ENCODE peak calls at places on chromosomes 11 and 22, in four cellular contexts. A is colonic mucosa, U is neural progenitor cell, E is thoracic aorta. M is an unnamed sample. For H3K4me1, the result is how much of the 10 kb centered on the place peaks cover.

GRCh38 chr22:46914916-46915894 is 152.8 kb downstream of the TBC1D22A start:
- DNase-seq in E (no peak), A (peak), U (no peak), M (no peak)

GRCh38 chr11:70501933-70502540 is 103.7 kb downstream of the CTTN start:
- DNase-seq in U (no peak), E (no peak), A (no peak), M (no peak)

GRCh38 chr22:36998620-36999351 is 20.5 kb downstream of the TST start:
- DNase-seq in A (no peak), U (no peak), E (no peak), M (no peak)

GRCh38 chr11:17603056-17603825 is 56.2 kb downstream of the OTOG start:
- DNase-seq in A (peak), E (no peak), U (no peak), M (no peak)

GRCh38 chr22:20238567-20239062 is 29.5 kb downstream of the RTN4R start:
- DNase-seq in E (no peak), U (peak), A (peak), M (no peak)

GRCh38 chr22:47918276-47918928 is 1156.0 kb downstream of the TBC1D22A start:
- DNase-seq in E (no peak), A (no peak), U (no peak), M (no peak)

GRCh38 chr11:127640822-127641485 is 640.4 kb upstream of the KIRREL3 start:
- DNase-seq in E (no peak), A (no peak), U (no peak), M (no peak)

GRCh38 chr22:42717197-42717967 is 3.3 kb downstream of the A4GALT start:
- DNase-seq in E (no peak), A (no peak), U (no peak), M (no peak)

GRCh38 chr11:67583319-67584204 is at the start of gene GSTP1:
- DNase-seq in U (peak), A (peak), E (peak), M (peak)

GRCh38 chr11:128407962-128408361 is 179.4 kb downstream of the ETS1 start:
- DNase-seq in U (no peak), A (no peak), E (no peak), M (no peak)

GRCh38 chr22:23063539-23064380 is 6.6 kb upstream of the GNAZ start:
- DNase-seq in E (no peak), A (peak), U (no peak), M (no peak)

GRCh38 chr11:61273151-61274078 is 21.7 kb downstream of the VWCE start:
- DNase-seq in E (no peak), U (no peak), A (peak), M (no peak)

GRCh38 chr11:36130401-36130800 is 158.8 kb downstream of the COMMD9 start:
- DNase-seq in E (no peak), A (no peak), U (no peak), M (no peak)

GRCh38 chr11:130202009-130202817 is 42.6 kb downstream of the ST14 start:
- DNase-seq in E (no peak), U (no peak), A (no peak), M (no peak)

GRCh38 chr22:27654536-27655445 is 146.8 kb downstream of the MN1 start:
- DNase-seq in U (peak), E (no peak), A (no peak), M (no peak)

GRCh38 chr11:74522776-74523175 is 29.3 kb upstream of the LIPT2 start:
- DNase-seq in A (no peak), E (no peak), U (no peak), M (no peak)

GRCh38 chr11:66567787-66568123 is 651 bp downstream of the CTSF start:
- DNase-seq in A (no peak), E (no peak), U (no peak), M (no peak)

GRCh38 chr11:4610258-4610935 is 2.4 kb upstream of the TRIM68 start:
- DNase-seq in U (no peak), A (no peak), E (no peak), M (no peak)

GRCh38 chr22:24975813-24976341 is 23.4 kb downstream of the KIAA1671 start:
- DNase-seq in E (no peak), U (peak), A (no peak), M (peak)

GRCh38 chr11:121630041-121630440 is 177.3 kb upstream of the SORL1-AS1 start:
- DNase-seq in A (no peak), U (no peak), E (no peak), M (no peak)

GRCh38 chr11:91209751-91210150 is 986.9 kb upstream of the CHORDC1 start:
- DNase-seq in E (no peak), A (no peak), U (no peak), M (no peak)

GRCh38 chr11:96014234-96014633 is 90.3 kb upstream of the MTMR2 start:
- DNase-seq in E (no peak), A (no peak), U (no peak), M (no peak)

GRCh38 chr11:34198523-34198922 is 93.1 kb downstream of the NAT10 start:
- DNase-seq in U (no peak), A (no peak), E (no peak), M (no peak)

GRCh38 chr11:61749607-61750217 is 2.7 kb upstream of the MYRF start:
- DNase-seq in E (no peak), U (peak), A (no peak), M (peak)

GRCh38 chr11:2933376-2934056 is 4.3 kb upstream of the PHLDA2 start:
- DNase-seq in E (peak), A (peak), U (no peak), M (no peak)

GRCh38 chr11:67563354-67564114 is 20.1 kb upstream of the GSTP1 start:
- DNase-seq in A (peak), U (no peak), E (peak), M (peak)

GRCh38 chr22:46590334-46590733 is 29.9 kb upstream of the GRAMD4 start:
- DNase-seq in U (peak), A (no peak), E (no peak), M (peak)

DNA sequence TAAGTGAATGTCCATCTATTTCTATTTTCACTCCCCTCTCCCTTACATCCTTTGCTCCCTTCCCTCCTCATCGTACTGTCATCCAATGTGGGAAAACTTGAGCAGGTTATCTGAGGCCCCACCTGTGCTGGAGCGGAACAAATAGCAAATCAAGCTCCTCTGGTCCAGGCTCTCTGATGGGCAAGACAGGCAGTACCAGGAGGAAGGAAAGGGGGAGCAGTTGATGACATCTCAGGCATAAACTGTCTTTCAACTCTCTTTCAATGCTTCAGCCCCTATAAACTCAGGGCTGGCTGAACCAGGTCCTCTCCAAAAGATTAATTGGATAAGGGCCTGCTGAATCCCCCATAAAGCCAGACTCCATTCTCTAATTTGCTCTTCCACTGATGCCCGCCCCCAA is 1.5 kb upstream of the CCKBR start:
- DNase-seq in U (peak), A (no peak), E (no peak), M (no peak)
- TF ChIP-seq CTCF in U (peak), A (no peak), E (no peak), M (no peak)

DNA sequence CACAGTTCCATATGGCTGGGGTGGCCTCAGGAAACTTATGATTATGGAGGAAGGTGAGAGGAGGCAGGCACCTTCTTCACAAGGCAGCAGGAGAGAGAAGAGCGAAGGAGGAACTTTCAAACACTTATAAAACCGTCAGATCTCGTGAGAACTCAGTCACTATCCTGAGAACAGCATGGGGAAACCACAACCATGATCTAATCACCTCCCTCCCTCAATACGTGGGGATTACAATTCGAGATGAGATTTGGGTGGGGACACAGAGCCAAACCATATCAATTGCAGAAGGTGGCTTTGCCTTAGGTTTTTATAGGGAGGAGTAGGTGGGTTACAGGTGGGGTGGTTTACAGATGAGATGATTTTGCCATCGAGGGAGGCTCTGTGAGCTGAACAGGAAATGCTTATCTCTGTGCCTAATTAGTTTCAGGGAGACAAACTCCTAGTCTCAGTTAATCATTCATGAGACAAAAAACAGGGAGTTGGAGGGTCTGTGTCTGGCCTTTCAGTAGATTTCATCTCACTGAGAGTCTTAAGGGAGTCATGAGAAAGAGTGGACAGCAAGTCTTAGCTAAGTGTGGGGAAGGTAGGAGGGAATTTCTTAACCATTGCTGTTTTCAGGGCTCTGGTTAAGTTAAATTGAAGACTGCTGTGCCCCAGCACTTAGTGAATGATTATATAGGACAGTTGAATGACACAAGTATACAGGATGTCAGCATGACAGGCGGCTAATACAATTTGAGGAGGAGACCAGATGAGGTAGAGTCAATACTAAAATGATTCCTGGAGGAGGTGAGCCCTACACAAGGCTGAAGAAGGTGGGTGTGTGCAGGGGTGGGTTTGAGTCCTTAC is 47.7 kb downstream of the CWC15 start:
- DNase-seq in A (no peak), U (no peak), E (no peak), M (no peak)
- H3K4me1 ChIP-seq in A (under half), U (under half), E (under half), M (under half)

GRCh38 chr11:124294697-124295096 is 19.1 kb downstream of the OR8D1 start:
- DNase-seq in A (no peak), U (no peak), E (no peak), M (no peak)
- TF ChIP-seq CTCF in A (no peak), U (no peak), E (no peak), M (no peak)

DNA sequence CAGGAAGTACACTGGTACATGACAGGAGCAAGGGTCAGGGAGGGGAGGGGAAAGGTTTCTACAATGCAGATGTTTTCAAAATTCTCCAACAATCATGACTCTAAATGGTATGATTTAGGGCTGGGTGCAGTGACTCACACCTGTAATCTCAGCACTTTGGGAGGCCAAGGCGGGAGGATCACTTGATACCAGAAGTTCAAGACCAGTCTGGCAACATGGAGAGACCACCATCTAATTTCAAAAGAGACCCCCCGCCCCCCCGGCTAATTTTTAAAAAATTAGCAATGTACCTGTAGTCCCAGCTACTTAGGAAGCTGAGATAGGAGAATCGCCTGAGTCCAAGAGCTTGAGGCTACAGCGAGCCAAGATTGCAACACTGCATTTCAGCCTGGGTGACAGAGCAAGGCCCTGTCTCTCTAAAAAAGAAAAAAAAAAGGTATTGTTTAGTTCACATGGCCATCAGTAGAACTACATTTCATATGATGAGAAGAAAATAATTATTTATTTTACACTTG is 15.9 kb upstream of the OLFML1 start:
- DNase-seq in E (no peak), U (no peak), A (no peak), M (no peak)
- H3K4me1 ChIP-seq in E (under half), U (under half), A (under half), M (under half)

DNA sequence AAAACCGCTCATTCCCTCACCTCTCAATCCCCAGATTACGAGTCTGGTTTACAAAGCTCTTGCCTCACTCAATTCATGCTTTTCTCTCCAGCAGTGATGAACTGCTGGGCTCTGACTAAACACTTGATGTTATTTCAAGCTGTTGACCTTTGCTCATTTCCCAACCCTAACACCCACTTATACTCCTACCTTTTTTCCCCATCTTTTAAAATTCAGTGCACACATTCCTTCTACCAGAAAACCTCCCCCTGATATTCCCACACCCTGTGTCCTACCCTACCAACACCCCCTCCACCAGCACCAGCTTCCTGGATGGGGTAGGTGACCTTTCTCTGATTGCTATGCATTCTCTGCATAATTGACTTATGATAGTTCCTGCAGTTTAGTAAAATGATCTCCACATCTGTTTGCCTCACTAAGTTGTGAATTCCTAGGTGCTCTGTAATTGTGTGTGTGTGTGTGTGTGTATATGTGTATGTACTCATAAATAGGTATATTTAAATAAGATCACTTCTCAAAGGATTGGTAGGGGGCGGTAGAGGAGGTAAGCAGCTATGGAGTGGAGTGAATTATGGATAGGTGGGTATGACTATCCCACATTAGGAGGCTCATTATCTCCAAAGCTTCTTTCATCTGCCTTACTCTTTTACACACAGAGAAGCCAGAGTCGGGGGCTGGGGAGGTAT is 842 bp downstream of the HEPACAM start:
- DNase-seq in U (no peak), A (no peak), E (no peak), M (no peak)
- TF ChIP-seq CTCF in U (peak), A (no peak), E (no peak), M (no peak)

GRCh38 chr22:38298312-38299000 is 18.8 kb downstream of the CSNK1E start:
- DNase-seq in U (peak), A (no peak), E (no peak), M (no peak)
- H3K4me1 ChIP-seq in U (under half), A (under half), E (under half), M (under half)

DNA sequence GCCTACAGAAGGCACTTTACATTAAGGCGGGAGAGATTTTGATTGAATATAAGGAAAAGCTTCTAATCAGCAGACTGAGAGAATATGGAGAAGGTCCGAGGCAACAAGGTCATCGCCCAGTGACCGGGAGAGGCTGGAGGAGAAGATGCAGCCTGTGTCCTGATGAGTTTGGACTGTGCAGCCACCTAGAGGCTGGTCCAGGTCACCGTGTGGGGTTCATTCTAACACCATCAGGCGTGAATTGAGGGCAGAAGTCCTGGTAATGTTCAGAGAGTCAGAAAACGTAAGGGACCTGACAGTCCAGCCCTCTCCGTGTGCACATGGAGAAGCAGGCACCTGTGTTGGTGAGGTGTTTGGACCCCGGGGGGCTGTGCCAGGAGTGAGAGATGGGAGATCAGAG is 102.7 kb downstream of the FEZ1 start:
- DNase-seq in U (no peak), A (no peak), E (no peak), M (no peak)
- TF ChIP-seq CTCF in U (peak), A (no peak), E (no peak), M (no peak)

DNA sequence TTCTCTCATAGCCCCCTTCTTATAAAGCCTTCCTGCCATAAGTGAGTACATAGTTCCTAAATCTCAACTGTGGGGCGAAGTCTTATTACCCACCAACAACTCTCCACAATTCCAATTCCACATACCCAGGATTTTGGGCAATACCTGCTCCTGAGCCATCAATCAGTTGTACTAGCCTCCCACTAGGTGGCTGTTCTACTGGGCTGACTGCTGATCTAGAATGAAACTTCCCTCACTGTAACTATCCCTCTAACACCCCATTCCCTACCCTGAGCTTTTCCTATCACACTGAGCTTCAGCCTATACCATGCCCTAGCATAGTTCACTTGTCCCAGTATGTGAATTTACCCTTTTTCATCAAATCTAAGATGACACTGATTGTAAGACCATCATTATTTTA is 52.5 kb downstream of the RRAS2 start:
- DNase-seq in U (peak), A (no peak), E (no peak), M (no peak)
- H3K4me1 ChIP-seq in U (under half), A (under half), E (under half), M (under half)

DNA sequence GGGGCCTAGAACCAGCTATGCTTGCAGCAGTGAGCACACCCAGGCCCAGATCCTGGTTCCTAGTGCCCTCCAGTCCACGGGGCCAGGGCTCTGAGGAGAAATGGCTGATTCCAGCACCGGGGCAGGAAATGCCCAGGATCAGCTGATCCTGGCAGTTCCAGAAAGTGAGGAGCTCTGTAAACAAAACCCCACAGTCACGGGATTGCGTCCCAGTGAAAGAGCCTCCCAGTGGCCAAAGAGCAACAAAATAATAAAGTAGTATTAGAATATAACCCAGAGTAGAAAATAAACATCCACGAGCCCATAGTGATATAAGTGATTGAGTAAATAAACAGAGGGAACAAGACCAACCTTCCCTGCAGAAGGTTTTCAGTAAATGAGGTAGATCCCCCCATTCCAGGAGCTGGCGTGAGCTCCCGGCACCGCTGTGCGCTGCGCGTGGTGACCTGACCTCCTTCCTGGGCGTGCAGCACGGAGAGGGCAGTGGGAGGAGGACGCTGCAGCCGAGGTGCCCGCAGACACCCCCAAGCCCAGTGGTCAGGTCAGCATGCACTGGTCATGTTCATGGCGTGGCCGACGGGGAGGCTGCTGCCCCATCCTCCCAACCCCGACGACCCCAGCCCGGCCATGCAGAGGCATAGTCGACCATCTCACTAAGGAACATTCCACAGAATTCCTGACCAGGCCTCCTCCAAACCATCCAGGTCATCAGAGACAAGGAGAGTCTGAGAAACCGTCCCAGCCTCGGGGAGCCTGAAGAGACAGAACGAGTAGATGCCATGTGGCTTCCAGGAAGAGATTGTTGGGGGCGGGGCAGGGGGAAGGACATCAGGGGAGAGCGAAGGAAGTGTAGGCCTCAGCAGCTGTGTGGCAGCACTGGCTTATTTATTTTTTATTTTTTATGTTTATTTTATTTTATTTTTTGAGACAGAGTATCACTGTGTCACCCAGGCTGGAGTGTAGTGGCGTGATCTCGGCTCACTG is 19.9 kb downstream of the PTDSS2 start:
- DNase-seq in E (no peak), U (no peak), A (peak), M (peak)
- TF ChIP-seq CTCF in E (peak), U (no peak), A (no peak), M (peak)

GRCh38 chr22:43831561-43832392 is 19.7 kb upstream of the EFCAB6 start:
- DNase-seq in E (no peak), A (no peak), U (no peak), M (no peak)
- H3K4me1 ChIP-seq in E (under half), A (under half), U (under half), M (under half)

M was measured in ovary.